ENCODE peak calls at places on chromosomes 6 and 20, in four cellular contexts. D is CD8-positive, alpha-beta T cell; N is fibroblast of lung; T is mucosa of descending colon. S is an unnamed sample.

GRCh38 chr6:3911614-3912336 is 62.6 kb downstream of the FAM50B start:
- DNase-seq in N (peak; percentile 93), D (no peak), T (no peak), S (no peak)

GRCh38 chr6:93337014-93337413 is 82.3 kb downstream of the EPHA7 start:
- DNase-seq in N (no peak), T (no peak), D (no peak), S (no peak)

GRCh38 chr6:90217621-90218496 is 78.8 kb downstream of the BACH2 start:
- DNase-seq in D (no peak), T (peak; percentile 45), N (no peak), S (peak; percentile 57)

GRCh38 chr6:90103056-90103793 is 193.4 kb downstream of the BACH2 start:
- DNase-seq in N (peak; percentile 59), T (no peak), D (no peak), S (no peak)

GRCh38 chr6:26607434-26608230 is 10.9 kb downstream of the ABT1 start:
- DNase-seq in N (peak; percentile 44), D (peak; percentile 37), T (peak; percentile 77), S (peak; percentile 71)

GRCh38 chr6:167760979-167761793 is 65.5 kb upstream of the AFDN start:
- DNase-seq in T (no peak), N (peak; percentile 40), D (no peak), S (no peak)

GRCh38 chr20:47172579-47172978 is 183.9 kb downstream of the ZMYND8 start:
- DNase-seq in N (no peak), D (no peak), T (no peak), S (no peak)

GRCh38 chr20:59322813-59323469 is 22.5 kb downstream of the EDN3 start:
- DNase-seq in N (no peak), D (no peak), T (no peak), S (no peak)

GRCh38 chr6:159929819-159930218 is 39.0 kb downstream of the MAS1 start:
- DNase-seq in N (no peak), D (no peak), T (peak; percentile 40), S (no peak)

GRCh38 chr6:135331002-135331401 is 149.9 kb downstream of the MYB start:
- DNase-seq in N (peak; percentile 72), T (no peak), D (no peak), S (no peak)

GRCh38 chr6:85360794-85361642 is 88.9 kb upstream of the NT5E start:
- DNase-seq in N (peak; percentile 98), T (no peak), D (no peak), S (no peak)

GRCh38 chr6:150959071-150959637 is 93.7 kb downstream of the MTHFD1L start:
- DNase-seq in T (peak; percentile 20), N (no peak), D (no peak), S (no peak)

GRCh38 chr6:147166360-147166944 is 37.8 kb upstream of the STXBP5 start:
- DNase-seq in D (no peak), N (peak; percentile 54), T (no peak), S (peak; percentile 49)

GRCh38 chr6:35473075-35473848 is 5.1 kb downstream of the RPL10A start:
- DNase-seq in T (no peak), N (no peak), D (no peak), S (no peak)
- H3K36me3 ChIP-seq in T (peaks cover 3% of the 10 kb centered on the region), N (peaks cover 41% of the 10 kb centered on the region), D (peaks cover 20% of the 10 kb centered on the region), S (peaks cover 8% of the 10 kb centered on the region)

DNA sequence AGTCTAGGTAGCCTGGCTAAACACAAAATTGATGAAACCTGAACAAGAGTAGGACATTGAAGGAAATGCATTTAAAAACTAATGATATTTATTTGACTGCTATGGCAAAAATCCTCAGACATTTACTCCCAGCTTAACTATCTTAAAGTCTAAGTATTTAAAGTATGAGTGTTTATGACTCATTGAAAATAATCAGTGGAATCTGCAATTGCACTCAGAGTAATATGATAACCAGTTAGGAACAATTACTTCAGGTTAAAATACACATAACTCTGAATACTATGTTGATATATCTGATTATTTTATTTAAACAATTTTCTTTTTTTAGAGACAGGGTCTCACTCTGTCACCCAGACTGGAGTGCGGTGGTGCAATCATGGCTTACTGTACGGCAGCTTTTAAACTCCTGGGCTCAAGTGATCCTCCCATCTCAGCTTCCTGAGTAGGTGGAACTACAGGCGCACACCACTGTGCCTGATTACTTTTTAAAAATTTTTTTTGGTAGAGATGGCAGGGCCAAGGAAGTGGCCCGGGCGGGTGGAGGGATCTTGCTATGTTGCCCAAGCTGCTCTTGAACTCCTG is 43.9 kb downstream of the FILIP1 start:
- DNase-seq in T (no peak), D (no peak), N (peak; percentile 79), S (no peak)
- H3K4me1 ChIP-seq in T (no peaks in the 10 kb centered on the region), D (no peaks in the 10 kb centered on the region), N (no peaks in the 10 kb centered on the region), S (no peaks in the 10 kb centered on the region)

GRCh38 chr20:53052380-53052779 is 80.2 kb downstream of the TSHZ2 start:
- DNase-seq in D (no peak), T (no peak), N (no peak), S (no peak)

GRCh38 chr20:53045941-53046340 is 73.8 kb downstream of the TSHZ2 start:
- DNase-seq in D (no peak), T (no peak), N (no peak), S (no peak)

GRCh38 chr20:53050338-53050737 is 78.2 kb downstream of the TSHZ2 start:
- DNase-seq in N (no peak), D (no peak), T (no peak), S (no peak)

GRCh38 chr20:53047203-53047602 is 75.0 kb downstream of the TSHZ2 start:
- DNase-seq in N (no peak), D (no peak), T (no peak), S (no peak)

GRCh38 chr20:53048387-53048786 is 76.2 kb downstream of the TSHZ2 start:
- DNase-seq in N (no peak), D (no peak), T (no peak), S (no peak)
- H3K4me3 ChIP-seq in N (no peak overlapping the region), D (no peak overlapping the region), T (no peak overlapping the region), S (no peak overlapping the region)

DNA sequence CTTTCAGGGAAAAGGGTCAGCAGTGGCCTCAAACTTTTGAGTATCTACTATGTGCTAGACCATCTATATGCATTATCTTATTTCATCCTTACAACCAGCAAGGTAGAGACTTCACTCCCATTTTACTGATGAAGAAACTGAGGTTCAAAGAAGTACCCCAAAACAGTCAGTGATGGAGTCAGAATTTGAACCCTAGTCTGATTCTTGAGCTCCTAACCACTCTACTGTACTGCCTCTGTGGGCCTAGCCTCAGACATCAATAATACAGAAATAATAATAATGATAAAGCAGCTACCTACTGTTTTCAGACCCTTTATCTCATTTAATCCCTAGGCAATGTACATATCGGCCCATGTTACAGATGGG is 8.4 kb downstream of the ADA start:
- DNase-seq in N (no peak), T (no peak), D (no peak), S (no peak)
- H3K36me3 ChIP-seq in N (no peaks in the 10 kb centered on the region), T (no peaks in the 10 kb centered on the region), D (no peaks in the 10 kb centered on the region), S (no peaks in the 10 kb centered on the region)

GRCh38 chr6:35675871-35676459 is 12.8 kb downstream of the FKBP5 start:
- DNase-seq in T (no peak), N (no peak), D (no peak), S (no peak)
- H3K4me1 ChIP-seq in T (peaks cover 26% of the 10 kb centered on the region), N (peaks cover 2% of the 10 kb centered on the region), D (peaks cover 69% of the 10 kb centered on the region), S (no peaks in the 10 kb centered on the region)

DNA sequence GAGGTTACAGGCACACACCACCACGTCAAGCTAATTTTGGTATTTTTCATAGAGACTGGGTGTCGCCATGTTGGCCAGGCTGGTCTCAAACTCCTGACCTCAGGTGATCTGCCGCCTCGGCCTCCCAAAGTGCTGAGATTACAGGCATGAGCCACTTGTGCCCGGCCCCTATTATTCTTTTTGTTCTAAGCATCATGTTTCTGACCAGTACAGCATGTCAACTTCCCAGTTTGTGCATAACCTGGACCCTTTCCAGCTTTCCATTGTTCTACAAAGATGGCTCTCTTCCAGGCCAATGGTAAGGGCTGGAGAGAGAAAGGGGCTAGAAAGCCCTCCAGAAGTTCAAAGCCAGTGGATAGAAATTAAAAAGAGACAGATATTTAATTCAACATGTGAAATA is 91.3 kb upstream of the TNFAIP3 start:
- DNase-seq in N (peak; percentile 14), T (no peak), D (no peak), S (no peak)
- H3K4me3 ChIP-seq in N (no peak overlapping the region), T (no peak overlapping the region), D (no peak overlapping the region), S (no peak overlapping the region)

GRCh38 chr6:17666646-17667045 is 40.1 kb downstream of the NUP153 start:
- DNase-seq in N (no peak), D (no peak), T (no peak), S (no peak)

GRCh38 chr6:17663203-17663602 is 43.5 kb downstream of the NUP153 start:
- DNase-seq in D (no peak), T (no peak), N (no peak), S (no peak)

DNA sequence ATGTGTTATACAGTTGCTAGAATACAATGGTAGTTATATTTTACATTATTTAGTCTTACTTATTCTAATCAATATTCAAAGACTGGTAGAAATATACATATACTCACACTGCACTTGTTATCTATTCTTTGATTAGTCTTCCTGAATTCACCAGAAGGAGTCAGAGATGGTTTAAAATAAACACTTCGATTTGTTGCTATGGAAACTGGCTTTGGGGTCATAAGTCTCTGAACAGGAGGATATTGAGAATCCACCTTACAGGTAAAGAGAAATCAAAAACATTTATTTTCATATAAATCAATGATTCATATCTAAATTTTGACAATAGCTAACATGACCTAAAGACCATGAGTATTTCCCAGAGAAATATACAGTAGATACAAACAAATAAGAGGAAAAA is 41.6 kb downstream of the NUP153 start:
- DNase-seq in N (no peak), D (no peak), T (no peak), S (no peak)
- H3K36me3 ChIP-seq in N (peaks cover 6% of the 10 kb centered on the region), D (peaks cover 31% of the 10 kb centered on the region), T (no peaks in the 10 kb centered on the region), S (peaks cover 2% of the 10 kb centered on the region)

DNA sequence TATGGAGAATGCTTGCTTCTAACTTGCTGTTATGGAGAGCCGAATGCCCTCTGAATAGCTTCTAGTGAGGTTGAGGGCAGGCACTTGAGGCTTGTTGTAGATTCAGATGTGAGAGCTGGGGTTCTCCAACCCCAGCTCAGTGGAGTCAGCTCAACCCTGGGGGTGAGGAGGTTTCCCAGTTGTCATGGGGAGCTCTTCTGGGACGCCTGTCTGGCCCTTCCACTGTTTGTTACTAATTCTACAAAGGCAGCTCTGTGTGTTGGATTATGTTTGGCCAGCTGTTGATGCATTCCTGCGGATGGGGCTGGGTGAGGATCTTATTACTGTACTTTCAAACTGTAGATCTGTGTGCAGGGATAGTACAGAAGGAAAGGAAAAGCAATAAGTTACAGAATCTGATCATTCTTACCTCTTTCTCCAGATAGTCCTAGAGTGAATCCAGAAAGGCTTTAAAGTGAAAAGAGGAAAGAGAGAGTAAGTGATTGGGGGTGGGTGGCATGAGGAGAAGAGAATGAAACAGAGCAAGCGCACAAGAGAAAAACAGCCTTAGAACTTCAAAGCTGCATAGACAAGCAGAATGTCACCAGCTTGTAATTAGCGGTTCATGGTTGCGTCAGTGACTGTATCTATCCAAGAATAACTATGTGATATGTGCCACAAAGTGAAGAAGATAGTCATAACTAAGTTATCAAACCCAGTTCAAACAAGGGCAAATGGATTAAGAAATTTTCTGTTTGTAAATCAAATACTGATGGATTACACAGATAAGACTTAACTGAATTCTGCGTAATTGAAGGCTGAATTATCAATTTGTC is 148.6 kb downstream of the PRL start:
- DNase-seq in T (peak; percentile 40), D (no peak), N (peak; percentile 93), S (peak; percentile 49)
- H3K4me1 ChIP-seq in T (peaks cover 10% of the 10 kb centered on the region), D (peaks cover 24% of the 10 kb centered on the region), N (peaks cover 20% of the 10 kb centered on the region), S (peaks cover 15% of the 10 kb centered on the region)

GRCh38 chr20:57264908-57265648 is 1.4 kb downstream of the BMP7 start:
- DNase-seq in T (no peak), N (no peak), D (no peak), S (peak; percentile 73)

GRCh38 chr20:57264151-57264792 is 2.2 kb downstream of the BMP7 start:
- DNase-seq in T (no peak), N (no peak), D (no peak), S (peak; percentile 93)

GRCh38 chr20:57267158-57267821 is 849 bp upstream of the BMP7 start:
- DNase-seq in N (no peak), T (no peak), D (no peak), S (no peak)

GRCh38 chr20:57266251-57267157 is at the start of gene BMP7:
- DNase-seq in D (no peak), N (peak; percentile 16), T (no peak), S (peak; percentile 79)

GRCh38 chr20:57265649-57266250 is 691 bp downstream of the BMP7 start:
- DNase-seq in N (no peak), D (no peak), T (no peak), S (peak; percentile 79)
- H3K4me3 ChIP-seq in N (no peak overlapping the region), D (no peak overlapping the region), T (no peak overlapping the region), S (peak overlapping the region; percentile 94)

S was measured in Caco-2.